ENCODE peak calls at places on chromosome 20, in seven cellular contexts. R is H1, U is neural progenitor cell, K is IMR-90, O is MM.1S, T is neuronal stem cell, M is mesendoderm. Y is an unnamed sample.

GRCh38 chr20:5039255-5039657 is 37.9 kb upstream of the SLC23A2 start:
- DNase-seq in O (no peak), U (no peak), K (no peak), M (no peak), T (no peak), R (no peak), Y (no peak)

GRCh38 chr20:10231290-10231689 is 12.7 kb downstream of the SNAP25 start:
- DNase-seq in O (no peak), U (no peak), K (no peak), M (no peak), R (no peak), T (no peak), Y (no peak)

GRCh38 chr20:1669304-1669703 is 11.7 kb upstream of the SIRPG start:
- DNase-seq in R (peak), U (no peak), O (no peak), T (no peak), K (no peak), M (no peak), Y (no peak)

GRCh38 chr20:57071283-57071701 is 195.1 kb downstream of the BMP7 start:
- DNase-seq in O (no peak), M (peak), K (no peak), T (no peak), U (peak), R (peak), Y (no peak)

GRCh38 chr20:42895062-42895461 is 294.6 kb downstream of the PTPRT start:
- DNase-seq in O (no peak), K (no peak), U (no peak), M (no peak), R (no peak), T (no peak), Y (no peak)

GRCh38 chr20:54002741-54003140 is 67.7 kb downstream of the BCAS1 start:
- DNase-seq in T (no peak), O (no peak), U (no peak), M (no peak), K (no peak), R (no peak), Y (no peak)

GRCh38 chr20:25052255-25053206 is 5.4 kb downstream of the ACSS1 start:
- DNase-seq in T (no peak), R (no peak), U (no peak), O (no peak), M (no peak), K (no peak), Y (no peak)

GRCh38 chr20:33305591-33306057 is 22.6 kb downstream of the BPIFB1 start:
- DNase-seq in K (no peak), U (no peak), T (no peak), R (no peak), O (no peak), M (no peak), Y (no peak)

GRCh38 chr20:31962741-31963140 is 5.2 kb upstream of the XKR7 start:
- DNase-seq in U (no peak), T (no peak), R (no peak), K (no peak), O (no peak), M (no peak), Y (no peak)

GRCh38 chr20:61719691-61720347 is 345.9 kb downstream of the TAF4 start:
- DNase-seq in K (no peak), M (peak), T (no peak), U (peak), R (no peak), O (no peak), Y (no peak)

GRCh38 chr20:31663838-31664695 is 26.4 kb downstream of the COX4I2 start:
- DNase-seq in R (no peak), T (no peak), U (no peak), O (no peak), M (peak), K (no peak), Y (no peak)

GRCh38 chr20:25498280-25498606 is 87.1 kb downstream of the NINL start:
- DNase-seq in O (no peak), T (no peak), M (no peak), K (no peak), R (no peak), U (no peak), Y (no peak)

GRCh38 chr20:58651823-58652605 is 931 bp downstream of the STX16 start:
- DNase-seq in U (peak), O (peak), R (peak), T (peak), K (peak), M (peak), Y (peak)

GRCh38 chr20:3446779-3447178 is 24.0 kb upstream of the ATRN start:
- DNase-seq in M (peak), R (no peak), T (no peak), O (no peak), U (no peak), K (no peak), Y (no peak)

GRCh38 chr20:40689943-40690835 is 1.2 kb upstream of the MAFB start:
- DNase-seq in K (peak), U (peak), M (peak), T (peak), O (peak), R (peak), Y (peak)

GRCh38 chr20:31860431-31861345 is 9.6 kb downstream of the DUSP15 start:
- DNase-seq in T (peak), R (peak), O (no peak), M (peak), U (peak), K (no peak), Y (no peak)

GRCh38 chr20:62742979-62743776 is 34.5 kb downstream of the NTSR1 start:
- DNase-seq in K (no peak), R (no peak), M (no peak), U (no peak), O (no peak), T (no peak), Y (no peak)

DNA sequence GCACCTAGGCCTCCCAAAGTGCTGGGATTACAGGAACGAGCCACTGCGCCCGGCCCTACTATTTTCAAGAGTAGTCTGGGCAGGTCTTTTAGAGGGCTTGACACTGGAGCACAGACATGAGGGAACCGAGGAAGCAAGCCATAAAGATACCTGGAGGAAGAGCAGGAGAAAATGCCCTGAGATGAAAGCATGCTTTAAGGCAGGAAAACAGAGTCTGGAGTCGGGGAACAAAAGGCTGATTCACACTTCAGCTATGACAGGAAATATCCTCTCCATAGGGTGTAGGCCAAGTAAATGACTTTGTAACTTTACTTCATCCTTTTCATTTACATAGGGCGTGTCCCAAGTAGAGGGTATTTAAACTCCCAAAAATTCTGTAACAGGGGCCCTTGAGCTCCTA is 4.3 kb upstream of the SERINC3 start:
- DNase-seq in O (no peak), R (no peak), T (no peak), M (peak), K (peak), U (no peak), Y (no peak)
- H3K9ac ChIP-seq in O (no peak), R (no peak), T (no peak), M (peak), K (no peak), U (no peak), Y (no peak)

GRCh38 chr20:21510414-21510971 is 3.4 kb downstream of the NKX2-2 start:
- DNase-seq in U (peak), M (peak), T (no peak), O (no peak), K (no peak), R (peak), Y (no peak)
- H3K27ac ChIP-seq in U (no peak), M (no peak), T (no peak), O (no peak), K (no peak), R (no peak), Y (peak)

GRCh38 chr20:50295345-50295744 is 104.7 kb downstream of the CEBPB start:
- DNase-seq in M (no peak), O (no peak), R (no peak), T (no peak), U (no peak), K (no peak), Y (no peak)

GRCh38 chr20:50292324-50293243 is 102.0 kb downstream of the CEBPB start:
- DNase-seq in T (no peak), U (no peak), K (peak), O (no peak), R (no peak), M (peak), Y (no peak)

GRCh38 chr20:50294164-50295088 is 103.8 kb downstream of the CEBPB start:
- DNase-seq in M (peak), U (no peak), R (no peak), O (no peak), T (no peak), K (no peak), Y (no peak)

GRCh38 chr20:50291428-50292323 is 101.0 kb downstream of the CEBPB start:
- DNase-seq in R (no peak), K (no peak), T (no peak), M (no peak), O (no peak), U (no peak), Y (no peak)

DNA sequence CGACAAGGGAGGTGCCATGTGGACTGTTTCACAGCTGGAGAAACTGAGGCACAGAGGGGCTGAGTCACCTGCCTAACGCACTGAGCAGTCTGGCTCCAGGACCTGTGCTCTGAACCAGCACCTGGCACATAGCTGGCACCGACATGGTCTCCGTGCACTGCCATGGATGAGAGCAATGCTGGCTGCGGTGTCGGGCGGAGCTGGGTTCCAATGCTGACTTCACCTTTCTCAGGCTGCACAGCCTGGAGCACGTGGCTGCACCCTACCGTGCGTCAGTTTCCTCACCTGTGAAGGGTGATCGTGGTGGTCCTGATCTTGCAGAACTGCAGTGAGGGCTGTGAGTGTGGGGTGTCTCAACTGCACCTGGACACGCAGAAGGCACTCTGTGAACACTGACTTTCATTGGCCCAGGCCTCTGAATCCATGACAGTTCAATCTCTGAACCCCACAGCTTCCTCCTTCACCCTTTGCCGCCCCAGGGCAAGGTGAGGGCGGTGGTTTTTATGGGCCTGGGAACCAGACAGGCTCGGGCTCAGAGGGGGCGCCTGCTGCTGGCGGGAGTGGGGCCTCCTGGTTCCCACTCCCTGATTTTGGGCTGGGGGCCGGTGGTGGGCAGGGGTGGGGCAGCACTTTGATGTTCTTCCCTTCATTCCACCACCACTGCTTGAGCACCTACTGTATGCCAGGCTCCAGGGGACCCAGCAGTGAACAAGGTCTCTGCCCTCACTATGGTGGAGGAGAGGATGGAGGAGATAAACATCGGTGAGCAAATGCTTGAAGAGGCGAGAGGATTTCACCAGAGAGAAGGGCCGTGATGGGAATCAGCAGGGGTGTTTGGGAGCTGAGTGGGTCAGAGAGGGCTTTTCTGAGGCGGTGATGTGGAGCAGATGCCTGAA is 102.9 kb downstream of the CEBPB start:
- DNase-seq in U (no peak), M (no peak), O (no peak), K (no peak), T (no peak), R (no peak), Y (no peak)
- H3K9ac ChIP-seq in U (no peak), M (no peak), O (no peak), K (no peak), T (no peak), R (no peak), Y (no peak)

DNA sequence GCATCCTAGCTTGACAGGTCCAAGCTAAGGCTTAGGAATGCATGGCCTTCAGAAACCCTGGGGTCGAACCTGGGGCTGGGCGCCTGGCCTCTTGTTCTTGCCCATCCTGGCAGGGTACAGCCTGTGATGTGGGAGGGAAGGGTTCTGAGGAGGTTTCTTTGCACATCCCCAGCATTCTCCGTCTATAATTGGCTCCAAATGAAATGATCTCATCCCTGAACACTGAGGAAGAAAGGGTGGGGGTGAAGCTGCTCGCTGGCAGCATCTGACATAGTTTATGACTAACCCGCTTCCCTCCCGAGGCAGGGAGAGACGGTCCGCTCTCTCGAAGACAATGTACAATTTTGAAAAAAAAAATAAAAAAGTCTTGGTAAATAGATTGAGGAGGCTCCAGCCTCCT is 67.1 kb upstream of the ZNFX1 start:
- DNase-seq in M (no peak), K (peak), R (no peak), O (no peak), U (no peak), T (no peak), Y (no peak)
- H3K27ac ChIP-seq in M (no peak), K (peak), R (no peak), O (no peak), U (no peak), T (no peak), Y (no peak)

GRCh38 chr20:37299718-37300529 is 10.5 kb downstream of the MANBAL start:
- DNase-seq in O (no peak), U (no peak), K (peak), T (no peak), M (no peak), R (no peak), Y (no peak)
- H3K9ac ChIP-seq in O (no peak), U (no peak), K (no peak), T (no peak), M (no peak), R (no peak), Y (no peak)